ENCODE peak calls at places on chromosomes 4 and X, in four cellular contexts. M, O, L and E are unnamed samples.
A peak's percentile ranks its signal among the peaks of the same experiment; 100 is the strongest.

GRCh38 chr4:151238477-151238876 is 38.5 kb upstream of the PRSS48 start:
- DNase-seq in M (no peak), O (no peak), L (no peak), E (no peak)

GRCh38 chr4:73922766-73923630 is 53.8 kb downstream of the CXCL1 start:
- DNase-seq in M (no peak), O (no peak), L (no peak), E (no peak)

GRCh38 chr4:76984127-76984526 is 34.6 kb downstream of the SEPTIN11 start:
- DNase-seq in M (no peak), O (no peak), L (no peak), E (peak; percentile 40)

GRCh38 chr4:52110171-52110570 is 59.1 kb downstream of the SPATA18 start:
- DNase-seq in M (no peak), O (no peak), L (no peak), E (no peak)

GRCh38 chrX:50106051-50106450 is 94.8 kb downstream of the AKAP4 start:
- DNase-seq in M (no peak), O (no peak), L (no peak), E (no peak)

GRCh38 chrX:42680651-42681050 is 97.3 kb downstream of the PPP1R2C start:
- DNase-seq in M (no peak), O (no peak), L (no peak), E (no peak)

GRCh38 chr4:129179276-129179675 is 83.3 kb downstream of the C4orf33 start:
- DNase-seq in M (no peak), O (no peak), L (no peak), E (no peak)

GRCh38 chrX:68588653-68589371 is 58.7 kb upstream of the STARD8 start:
- DNase-seq in M (no peak), O (no peak), L (no peak), E (no peak)

GRCh38 chrX:133511041-133511440 is 95.8 kb upstream of the GPC4 start:
- DNase-seq in M (no peak), O (no peak), L (no peak), E (no peak)

GRCh38 chr4:155696226-155696625 is 29.6 kb downstream of the GUCY1A1 start:
- DNase-seq in M (no peak), O (no peak), L (no peak), E (no peak)

GRCh38 chr4:113101669-113102068 is 52.2 kb downstream of the ANK2 start:
- DNase-seq in M (no peak), O (no peak), L (no peak), E (no peak)

GRCh38 chrX:133529578-133529977 is 114.3 kb upstream of the GPC4 start:
- DNase-seq in M (no peak), O (no peak), L (no peak), E (no peak)

GRCh38 chrX:118974088-118974907 is at the start of gene LONRF3:
- DNase-seq in M (peak; percentile 54), O (peak; percentile 33), L (peak; percentile 19), E (no peak)

GRCh38 chr4:139619644-139620043 is 46.0 kb upstream of the MGST2 start:
- DNase-seq in M (no peak), O (no peak), L (no peak), E (no peak)

GRCh38 chrX:124256209-124256608 is 76.3 kb upstream of the TEX13D start:
- DNase-seq in M (no peak), O (no peak), L (no peak), E (no peak)

GRCh38 chrX:2390754-2391153 is 110.0 kb downstream of the DHRSX start:
- DNase-seq in M (no peak), O (no peak), L (no peak), E (no peak)

GRCh38 chr4:1547863-1548637 is 136.1 kb downstream of the FAM53A start:
- DNase-seq in M (no peak), O (no peak), L (no peak), E (no peak)